ENCODE peak calls at places on chromosomes 13 and 19, in ten cellular contexts. K, F, V, O, T, U, N, H, L and I are unnamed samples.

GRCh38 chr19:46489445-46490272 is 6.0 kb downstream of the PNMA8B start:
- DNase-seq in V (no peak), F (peak), H (no peak), T (no peak), O (no peak), N (no peak), U (no peak), K (peak), L (no peak), I (no peak)

GRCh38 chr19:55383789-55384575 is at the start of gene TMEM238:
- DNase-seq in T (no peak), K (peak), O (no peak), U (peak), F (peak), L (no peak), V (peak), N (no peak), H (peak), I (peak)

GRCh38 chr19:14091885-14092462 is 1.4 kb upstream of the SAMD1 start:
- DNase-seq in T (no peak), L (no peak), V (no peak), O (no peak), K (no peak), U (peak), F (no peak), N (no peak), H (no peak), I (no peak)

GRCh38 chr19:1618157-1619093 is 13.2 kb upstream of the UQCR11 start:
- DNase-seq in N (no peak), H (no peak), F (no peak), U (no peak), O (no peak), L (no peak), K (peak), V (no peak), T (peak), I (no peak)

GRCh38 chr19:47776568-47776967 is 1.9 kb upstream of the SELENOW start:
- DNase-seq in V (no peak), L (no peak), H (peak), U (no peak), T (no peak), N (no peak), O (no peak), F (no peak), K (no peak), I (no peak)

GRCh38 chr19:19271828-19272599 is 1.1 kb downstream of the TM6SF2 start:
- DNase-seq in O (no peak), H (no peak), F (no peak), K (no peak), T (no peak), N (no peak), L (no peak), U (no peak), V (no peak), I (no peak)

GRCh38 chr19:30037835-30038234 is 95.8 kb downstream of the URI1 start:
- DNase-seq in K (no peak), O (no peak), F (no peak), U (no peak), L (no peak), V (no peak), N (no peak), H (no peak), T (no peak), I (no peak)

GRCh38 chr13:20684535-20684934 is 19.0 kb upstream of the IL17D start:
- DNase-seq in F (no peak), K (no peak), H (no peak), L (no peak), N (no peak), V (peak), O (no peak), T (no peak), U (no peak), I (no peak)

GRCh38 chr19:15108145-15108844 is 1.1 kb downstream of the SYDE1 start:
- DNase-seq in H (no peak), U (no peak), F (no peak), O (no peak), L (no peak), N (no peak), T (no peak), K (no peak), V (no peak), I (no peak)

GRCh38 chr13:47039106-47039505 is 142.3 kb upstream of the HTR2A start:
- DNase-seq in K (no peak), T (no peak), U (no peak), O (no peak), H (no peak), V (peak), N (no peak), F (no peak), L (no peak), I (no peak)

GRCh38 chr19:35766571-35767104 is 8.7 kb downstream of the PROSER3 start:
- DNase-seq in U (no peak), L (no peak), H (no peak), K (no peak), F (no peak), T (no peak), O (no peak), N (no peak), V (no peak), I (no peak)

GRCh38 chr13:24654741-24655140 is 25.5 kb upstream of the ATP12A start:
- DNase-seq in H (no peak), T (no peak), U (no peak), L (no peak), O (no peak), F (no peak), N (no peak), V (no peak), K (no peak), I (no peak)

GRCh38 chr13:54637377-54637776 is 1608.8 kb downstream of the OLFM4 start:
- DNase-seq in O (no peak), L (no peak), K (no peak), T (no peak), U (no peak), H (no peak), V (no peak), F (no peak), N (no peak), I (no peak)

GRCh38 chr13:86976521-86977324 is 694.4 kb upstream of the SLITRK5 start:
- DNase-seq in T (no peak), V (no peak), F (no peak), H (no peak), N (no peak), K (no peak), U (no peak), O (no peak), L (no peak), I (no peak)

GRCh38 chr19:16325161-16325527 is 518 bp downstream of the KLF2 start:
- DNase-seq in O (no peak), V (no peak), K (no peak), F (peak), N (peak), T (no peak), H (no peak), L (no peak), U (peak), I (no peak)

GRCh38 chr19:49440439-49441209 is 703 bp downstream of the SLC17A7 start:
- DNase-seq in F (no peak), O (no peak), H (no peak), K (no peak), U (no peak), L (no peak), T (no peak), N (no peak), V (no peak), I (no peak)

GRCh38 chr13:113792236-113792770 is 33.3 kb downstream of the TMEM255B start:
- DNase-seq in L (no peak), O (no peak), V (no peak), K (no peak), T (no peak), H (no peak), U (no peak), F (peak), N (no peak), I (no peak)

GRCh38 chr13:73661687-73662425 is 472.3 kb downstream of the KLF12 start:
- DNase-seq in L (no peak), N (no peak), H (no peak), V (no peak), U (no peak), K (no peak), F (no peak), T (no peak), O (no peak), I (no peak)

GRCh38 chr13:38415233-38415632 is 65.6 kb downstream of the UFM1 start:
- DNase-seq in U (no peak), H (no peak), V (no peak), T (no peak), N (no peak), K (peak), F (no peak), O (no peak), L (no peak), I (no peak)

GRCh38 chr13:43237616-43238015 is 214.2 kb downstream of the DNAJC15 start:
- DNase-seq in O (no peak), F (no peak), U (no peak), L (no peak), K (no peak), H (no peak), N (no peak), T (no peak), V (no peak), I (no peak)

GRCh38 chr19:30696514-30696913 is 324.3 kb downstream of the ZNF536 start:
- DNase-seq in K (no peak), O (no peak), T (no peak), V (no peak), F (no peak), U (no peak), H (no peak), L (no peak), N (peak), I (no peak)

GRCh38 chr13:36858285-36858684 is 39.3 kb downstream of the RFXAP start:
- DNase-seq in F (no peak), H (peak), T (peak), L (peak), U (no peak), O (no peak), N (no peak), K (no peak), V (peak), I (peak)

GRCh38 chr13:34734932-34735331 is 207.1 kb upstream of the NBEA start:
- DNase-seq in N (no peak), K (no peak), V (no peak), U (no peak), L (no peak), H (no peak), T (no peak), F (no peak), O (no peak), I (no peak)

GRCh38 chr13:78712866-78713265 is 53.9 kb upstream of the OBI1 start:
- DNase-seq in H (no peak), N (no peak), F (no peak), U (no peak), L (no peak), T (no peak), V (no peak), O (no peak), K (no peak), I (no peak)

GRCh38 chr19:33047422-33047821 is 17.3 kb downstream of the RHPN2 start:
- DNase-seq in F (no peak), V (no peak), H (no peak), K (no peak), N (no peak), O (no peak), T (no peak), L (no peak), U (no peak), I (no peak)

GRCh38 chr13:88303157-88303556 is 632.0 kb downstream of the SLITRK5 start:
- DNase-seq in F (no peak), O (no peak), T (no peak), L (no peak), V (no peak), H (no peak), U (no peak), N (no peak), K (no peak), I (no peak)

GRCh38 chr13:67754016-67754415 is 523.9 kb upstream of the PCDH9 start:
- DNase-seq in U (no peak), T (no peak), V (no peak), N (no peak), K (no peak), H (no peak), O (no peak), L (no peak), F (no peak), I (no peak)

GRCh38 chr19:56261145-56261544 is 11.4 kb upstream of the EDDM13 start:
- DNase-seq in L (no peak), K (no peak), V (no peak), H (no peak), T (no peak), O (no peak), F (no peak), N (no peak), U (no peak), I (no peak)

GRCh38 chr19:1555802-1556638 is 12.1 kb downstream of the MEX3D start:
- DNase-seq in O (no peak), L (no peak), N (no peak), T (no peak), V (no peak), F (no peak), H (no peak), K (no peak), U (no peak), I (no peak)

GRCh38 chr19:18418034-18418724 is 1.0 kb upstream of the SSBP4 start:
- DNase-seq in L (no peak), N (no peak), T (no peak), O (no peak), K (no peak), V (no peak), F (peak), U (peak), H (no peak), I (no peak)

GRCh38 chr19:43526884-43527859 is at the start of gene ETHE1:
- DNase-seq in T (no peak), O (no peak), L (no peak), N (peak), U (peak), V (no peak), K (peak), F (peak), H (peak), I (no peak)

GRCh38 chr13:113552786-113553540 is 31.6 kb upstream of the TFDP1 start:
- DNase-seq in H (no peak), L (no peak), K (no peak), O (no peak), T (no peak), V (no peak), F (peak), U (no peak), N (no peak), I (no peak)